ENCODE peak calls at places on chromosome 21, in four cellular contexts. E is K562, W is HL-60, X is GM12878. V is an unnamed sample.
A peak's percentile ranks its signal among the peaks of the same experiment; 100 is the strongest.

GRCh38 chr21:34887729-34888568 is 161.2 kb downstream of the RUNX1 start:
- DNase-seq in E (peak; percentile 90), W (peak; percentile 74), X (no peak), V (peak; percentile 65)

GRCh38 chr21:25638634-25639166 is 358 bp upstream of the JAM2 start:
- DNase-seq in E (no peak), W (no peak), X (peak; percentile 17), V (no peak)

GRCh38 chr21:42465008-42465878 is 30.8 kb downstream of the RSPH1 start:
- DNase-seq in E (peak; percentile 62), W (peak; percentile 67), X (peak; percentile 76), V (no peak)

GRCh38 chr21:41766883-41767605 is at the start of gene RIPK4:
- DNase-seq in E (no peak), W (no peak), X (peak; percentile 19), V (peak; percentile 70)

GRCh38 chr21:33330726-33331125 is 6.0 kb downstream of the IFNAR1 start:
- DNase-seq in E (no peak), W (no peak), X (no peak), V (no peak)

GRCh38 chr21:25412090-25412489 is 195.2 kb downstream of the MRPL39 start:
- DNase-seq in E (no peak), W (no peak), X (no peak), V (no peak)

GRCh38 chr21:42552407-42553336 is 39.0 kb downstream of the SLC37A1 start:
- DNase-seq in E (no peak), W (no peak), X (no peak), V (no peak)

GRCh38 chr21:25556087-25556486 is 51.2 kb downstream of the MRPL39 start:
- DNase-seq in E (no peak), W (no peak), X (no peak), V (no peak)

GRCh38 chr21:16011719-16012118 is 281.9 kb downstream of the USP25 start:
- DNase-seq in E (no peak), W (no peak), X (no peak), V (no peak)

GRCh38 chr21:17725339-17725738 is 93.8 kb downstream of the C21orf91 start:
- DNase-seq in E (no peak), W (no peak), X (no peak), V (no peak)

GRCh38 chr21:44279621-44280260 is 5.9 kb upstream of the AIRE start:
- DNase-seq in E (no peak), W (no peak), X (no peak), V (no peak)
- TF ChIP-seq SPI1 in E (no peak), W (no peak), X (no peak), V (no peak)

GRCh38 chr21:31447477-31447876 is 103.4 kb upstream of the TIAM1 start:
- DNase-seq in E (no peak), W (no peak), X (no peak), V (no peak)
- TF ChIP-seq SPI1 in E (no peak), W (no peak), X (no peak), V (no peak)

GRCh38 chr21:29008373-29008772 is 10.8 kb downstream of the RWDD2B start:
- DNase-seq in E (peak; percentile 42), W (no peak), X (no peak), V (no peak)
- TF ChIP-seq SPI1 in E (no peak), W (no peak), X (no peak), V (no peak)

GRCh38 chr21:27190601-27191000 is 223.7 kb upstream of the ADAMTS5 start:
- DNase-seq in E (no peak), W (no peak), X (no peak), V (no peak)
- TF ChIP-seq SPI1 in E (no peak), W (no peak), X (no peak), V (no peak)

V was measured in GM12891.